ENCODE peak calls at places on chromosomes 3 and 15, in six cellular contexts. F is PC-3; K is brain microvascular endothelial cell; E is esophagus squamous epithelium; G is CD8-positive, alpha-beta T cell; J is tibial nerve. I is an unnamed sample.

GRCh38 chr3:60403866-60404265 is 847.4 kb downstream of the FHIT start:
- DNase-seq in J (no peak), E (no peak), F (no peak), K (no peak), G (no peak), I (no peak)

GRCh38 chr3:24012589-24013257 is 67.6 kb downstream of the NR1D2 start:
- DNase-seq in K (no peak), J (no peak), G (no peak), F (no peak), E (no peak), I (no peak)

GRCh38 chr3:14146381-14147062 is 21.7 kb downstream of the TMEM43 start:
- DNase-seq in G (peak), K (no peak), F (no peak), E (no peak), J (no peak), I (no peak)

GRCh38 chr3:132064114-132064513 is 29.3 kb upstream of the CPNE4 start:
- DNase-seq in E (no peak), G (no peak), J (no peak), K (no peak), F (no peak), I (no peak)

GRCh38 chr15:46331546-46331945 is 696.7 kb downstream of the SQOR start:
- DNase-seq in E (no peak), J (no peak), F (no peak), G (no peak), K (no peak), I (no peak)

GRCh38 chr15:94000603-94001002 is 230.8 kb upstream of the MCTP2 start:
- DNase-seq in J (no peak), G (no peak), F (no peak), K (no peak), E (no peak), I (no peak)

GRCh38 chr15:50134524-50135024 is 15.5 kb upstream of the ATP8B4 start:
- DNase-seq in E (no peak), K (peak), J (no peak), F (peak), G (no peak), I (no peak)

GRCh38 chr15:32767236-32767635 is 49.4 kb downstream of the GREM1 start:
- DNase-seq in J (no peak), F (no peak), K (no peak), G (no peak), E (no peak), I (no peak)

GRCh38 chr3:14780927-14781507 is 37.7 kb upstream of the FGD5 start:
- DNase-seq in F (peak), G (no peak), E (no peak), J (no peak), K (peak), I (peak)

GRCh38 chr3:160684368-160684740 is 7.4 kb downstream of the ARL14 start:
- DNase-seq in G (no peak), J (no peak), K (no peak), F (no peak), E (no peak), I (no peak)

GRCh38 chr3:140553591-140553990 is 124.3 kb upstream of the TRIM42 start:
- DNase-seq in J (no peak), F (no peak), E (no peak), G (no peak), K (no peak), I (no peak)

GRCh38 chr3:140555666-140556065 is 122.2 kb upstream of the TRIM42 start:
- DNase-seq in E (no peak), K (no peak), J (no peak), F (no peak), G (no peak), I (no peak)

GRCh38 chr3:140557476-140557875 is 120.4 kb upstream of the TRIM42 start:
- DNase-seq in K (no peak), J (no peak), E (no peak), F (no peak), G (no peak), I (no peak)

GRCh38 chr3:140552898-140553297 is 125.0 kb upstream of the TRIM42 start:
- DNase-seq in J (no peak), F (peak), E (no peak), K (no peak), G (no peak), I (no peak)

GRCh38 chr3:140552403-140552802 is 125.5 kb upstream of the TRIM42 start:
- DNase-seq in J (no peak), K (no peak), G (no peak), E (no peak), F (no peak), I (no peak)
- TF ChIP-seq CTCF in J (no peak), K (peak), G (no peak), E (no peak), F (peak), I (no peak)

DNA sequence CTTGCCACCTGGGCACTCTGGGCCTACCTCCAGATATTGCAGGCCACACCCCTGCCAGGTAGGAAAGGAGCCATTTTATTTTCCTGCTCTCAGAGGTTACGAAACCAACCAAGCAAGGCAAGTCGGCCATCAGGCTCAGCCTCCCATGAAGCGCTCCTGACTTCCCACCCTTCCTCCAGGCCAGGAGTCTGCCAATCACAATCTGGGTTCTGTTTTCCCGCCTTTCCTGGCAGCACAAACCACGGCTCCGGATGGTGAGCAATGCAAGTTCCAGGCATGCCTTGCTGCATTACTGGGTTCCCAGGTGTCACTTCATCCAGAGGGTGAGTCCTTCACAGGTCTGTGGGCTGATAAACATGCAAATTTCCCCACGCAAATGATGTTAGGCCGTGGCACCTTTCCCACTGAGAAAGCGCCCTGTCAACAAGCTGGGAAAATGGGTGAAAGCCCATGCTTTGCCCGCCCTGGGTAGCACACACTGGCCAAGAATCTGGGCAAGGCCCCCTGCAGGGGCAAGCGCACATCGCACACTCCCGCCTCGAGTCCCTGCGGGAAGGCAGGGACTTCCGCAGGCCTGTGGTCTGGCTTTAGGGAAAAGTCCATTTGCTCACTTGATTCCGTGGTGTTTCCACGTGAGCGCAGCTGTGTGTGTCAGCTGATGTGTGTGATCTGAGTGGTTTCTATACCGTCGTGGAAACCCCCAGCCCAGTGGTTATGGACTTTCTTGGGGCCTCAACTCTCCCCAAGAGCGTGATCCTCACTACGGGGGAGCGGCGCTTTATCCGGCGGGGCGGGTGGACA is 61.6 kb upstream of the RYK start:
- DNase-seq in E (no peak), F (peak), K (no peak), G (no peak), J (peak), I (no peak)
- TF ChIP-seq CTCF in E (no peak), F (no peak), K (peak), G (no peak), J (no peak), I (no peak)

DNA sequence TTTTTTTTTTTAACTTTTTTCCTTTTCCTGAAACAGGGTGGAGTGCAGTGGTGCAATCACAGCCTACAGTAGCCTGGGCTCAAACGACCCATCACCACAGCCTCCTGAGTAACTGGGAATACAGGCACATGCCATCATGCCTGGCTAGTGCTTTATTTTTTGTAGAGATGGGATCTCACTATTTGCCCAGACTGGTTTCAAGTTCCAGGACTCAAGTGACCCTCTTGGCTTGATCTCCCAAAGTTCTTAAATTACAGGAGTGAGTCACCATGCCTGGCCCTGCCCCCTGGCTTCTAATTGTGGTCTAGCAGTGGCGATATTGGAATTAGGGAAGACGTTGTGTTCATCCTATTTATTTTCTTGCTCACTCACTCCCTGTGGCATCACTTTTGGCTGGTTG is 1138.4 kb downstream of the SI start:
- DNase-seq in K (peak), G (no peak), E (no peak), J (no peak), F (peak), I (no peak)
- TF ChIP-seq CTCF in K (peak), G (no peak), E (no peak), J (no peak), F (no peak), I (no peak)

GRCh38 chr3:128917291-128917690 is 37.9 kb downstream of the ACAD9 start:
- DNase-seq in G (no peak), F (no peak), K (no peak), E (no peak), J (no peak), I (no peak)
- TF ChIP-seq CTCF in G (no peak), F (no peak), K (no peak), E (no peak), J (no peak), I (no peak)